ENCODE peak calls at places on chromosomes 4 and X, in four cellular contexts. One of them, this sample, is unnamed. For H3K4me1, the result is how much of the 10 kb centered on the place peaks cover.

GRCh38 chr4:88227734-88228133 is 56.6 kb downstream of the PPM1K start:
- DNase-seq in left lung: no peak
- DNase-seq in lower lobe of right lung: no peak
- DNase-seq in heart right ventricle: no peak
- DNase-seq in this sample: no peak

GRCh38 chrX:24294619-24295018 is 19.2 kb downstream of the SUPT20HL2 start:
- DNase-seq in left lung: no peak
- DNase-seq in lower lobe of right lung: no peak
- DNase-seq in heart right ventricle: no peak
- DNase-seq in this sample: peak

GRCh38 chr4:89657931-89658700 is 178.8 kb downstream of the SNCA start:
- DNase-seq in left lung: no peak
- DNase-seq in lower lobe of right lung: no peak
- DNase-seq in heart right ventricle: no peak
- DNase-seq in this sample: no peak

GRCh38 chrX:940691-941090 is 271.8 kb downstream of the CRLF2 start:
- DNase-seq in left lung: no peak
- DNase-seq in lower lobe of right lung: no peak
- DNase-seq in heart right ventricle: no peak
- DNase-seq in this sample: no peak

GRCh38 chr4:110195561-110196205 is 2.7 kb downstream of the ELOVL6 start:
- DNase-seq in left lung: no peak
- DNase-seq in lower lobe of right lung: no peak
- DNase-seq in heart right ventricle: no peak
- DNase-seq in this sample: no peak

GRCh38 chrX:108464604-108465003 is 25.0 kb downstream of the COL4A5 start:
- DNase-seq in left lung: no peak
- DNase-seq in lower lobe of right lung: no peak
- DNase-seq in heart right ventricle: no peak
- DNase-seq in this sample: no peak

GRCh38 chr4:57077550-57078311 is 32.5 kb downstream of the IGFBP7 start:
- DNase-seq in left lung: no peak
- DNase-seq in lower lobe of right lung: no peak
- DNase-seq in heart right ventricle: no peak
- DNase-seq in this sample: no peak

GRCh38 chrX:106874075-106874474 is 29.1 kb downstream of the RIPPLY1 start:
- DNase-seq in left lung: no peak
- DNase-seq in lower lobe of right lung: no peak
- DNase-seq in heart right ventricle: no peak
- DNase-seq in this sample: no peak

GRCh38 chr4:13953083-13953482 is 325.6 kb upstream of the BOD1L1 start:
- DNase-seq in left lung: no peak
- DNase-seq in lower lobe of right lung: no peak
- DNase-seq in heart right ventricle: no peak
- DNase-seq in this sample: no peak

GRCh38 chr4:180710643-180711337 is 1532.4 kb upstream of the TENM3 start:
- DNase-seq in left lung: no peak
- DNase-seq in lower lobe of right lung: no peak
- DNase-seq in heart right ventricle: no peak
- DNase-seq in this sample: no peak

DNA sequence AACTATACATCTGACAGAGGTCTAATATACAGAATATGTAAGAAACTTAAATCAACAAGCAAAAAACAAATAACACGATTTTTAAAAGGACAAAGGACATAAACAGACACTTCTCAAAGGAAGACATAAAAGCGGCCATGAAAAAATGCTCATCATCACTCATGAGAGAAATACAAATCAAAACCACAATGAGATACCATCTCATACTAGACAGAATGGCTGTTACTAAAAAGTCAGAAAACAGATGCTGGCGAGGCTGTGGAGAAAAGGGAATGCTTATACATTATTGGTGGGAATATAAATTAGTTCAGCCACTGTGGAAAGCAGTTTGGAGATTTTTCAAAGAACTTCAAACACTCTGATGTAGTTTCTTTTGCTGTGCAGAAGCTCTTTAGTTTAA is 33.5 kb downstream of the FAM241A start:
- DNase-seq in left lung: no peak
- DNase-seq in lower lobe of right lung: no peak
- DNase-seq in heart right ventricle: no peak
- DNase-seq in this sample: no peak
- H3K4me1 ChIP-seq in left lung: under half
- H3K4me1 ChIP-seq in lower lobe of right lung: under half
- H3K4me1 ChIP-seq in heart right ventricle: under half
- H3K4me1 ChIP-seq in this sample: under half

GRCh38 chr4:74447636-74448233 is 2.8 kb downstream of the AREG start:
- DNase-seq in left lung: no peak
- DNase-seq in lower lobe of right lung: no peak
- DNase-seq in heart right ventricle: no peak
- DNase-seq in this sample: no peak

GRCh38 chr4:74444891-74445642 is at the start of gene AREG:
- DNase-seq in left lung: peak
- DNase-seq in lower lobe of right lung: peak
- DNase-seq in heart right ventricle: peak
- DNase-seq in this sample: peak

GRCh38 chr4:74449571-74450297 is 4.8 kb downstream of the AREG start:
- DNase-seq in left lung: no peak
- DNase-seq in lower lobe of right lung: no peak
- DNase-seq in heart right ventricle: no peak
- DNase-seq in this sample: no peak

GRCh38 chr4:74446896-74447295 is 2.0 kb downstream of the AREG start:
- DNase-seq in left lung: no peak
- DNase-seq in lower lobe of right lung: no peak
- DNase-seq in heart right ventricle: no peak
- DNase-seq in this sample: no peak

DNA sequence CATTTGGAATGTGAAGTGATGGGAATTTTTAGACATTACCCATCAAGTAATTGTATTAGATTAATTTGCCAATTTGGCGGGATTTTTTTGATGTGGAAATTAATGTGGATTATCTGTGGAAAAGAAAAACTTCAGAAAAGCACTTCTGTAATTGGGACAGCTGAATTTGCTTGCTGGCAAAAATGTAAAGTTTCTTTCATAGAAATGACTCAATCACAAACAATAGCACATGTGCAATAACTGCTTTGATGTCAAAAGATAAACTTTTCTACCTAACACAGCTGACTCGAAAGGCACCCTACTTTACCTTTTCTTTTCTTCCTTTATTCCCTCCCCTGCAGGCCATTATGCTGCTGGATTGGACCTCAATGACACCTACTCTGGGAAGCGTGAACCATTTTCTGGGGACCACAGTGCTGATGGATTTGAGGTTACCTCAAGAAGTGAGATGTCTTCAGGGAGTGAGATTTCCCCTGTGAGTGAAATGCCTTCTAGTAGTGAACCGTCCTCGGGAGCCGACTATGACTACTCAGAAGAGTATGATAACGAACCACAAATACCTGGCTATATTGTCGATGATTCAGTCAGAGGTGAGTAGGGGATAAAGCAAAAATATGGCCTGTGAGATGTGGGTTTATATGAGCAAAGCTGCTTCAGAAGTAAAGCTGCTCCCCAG is 1.4 kb downstream of the AREG start:
- DNase-seq in left lung: no peak
- DNase-seq in lower lobe of right lung: no peak
- DNase-seq in heart right ventricle: no peak
- DNase-seq in this sample: no peak
- H3K27ac ChIP-seq in left lung: no peak
- H3K27ac ChIP-seq in lower lobe of right lung: no peak
- H3K27ac ChIP-seq in heart right ventricle: no peak
- H3K27ac ChIP-seq in this sample: no peak

GRCh38 chrX:139795196-139795595 is 87.2 kb upstream of the MCF2 start:
- DNase-seq in left lung: no peak
- DNase-seq in lower lobe of right lung: no peak
- DNase-seq in heart right ventricle: no peak
- DNase-seq in this sample: no peak
- H3K4me3 ChIP-seq in left lung: no peak
- H3K4me3 ChIP-seq in lower lobe of right lung: no peak
- H3K4me3 ChIP-seq in heart right ventricle: no peak
- H3K4me3 ChIP-seq in this sample: no peak

GRCh38 chr4:124083706-124084105 is 628.8 kb downstream of the ANKRD50 start:
- DNase-seq in left lung: no peak
- DNase-seq in lower lobe of right lung: no peak
- DNase-seq in heart right ventricle: no peak
- DNase-seq in this sample: no peak

DNA sequence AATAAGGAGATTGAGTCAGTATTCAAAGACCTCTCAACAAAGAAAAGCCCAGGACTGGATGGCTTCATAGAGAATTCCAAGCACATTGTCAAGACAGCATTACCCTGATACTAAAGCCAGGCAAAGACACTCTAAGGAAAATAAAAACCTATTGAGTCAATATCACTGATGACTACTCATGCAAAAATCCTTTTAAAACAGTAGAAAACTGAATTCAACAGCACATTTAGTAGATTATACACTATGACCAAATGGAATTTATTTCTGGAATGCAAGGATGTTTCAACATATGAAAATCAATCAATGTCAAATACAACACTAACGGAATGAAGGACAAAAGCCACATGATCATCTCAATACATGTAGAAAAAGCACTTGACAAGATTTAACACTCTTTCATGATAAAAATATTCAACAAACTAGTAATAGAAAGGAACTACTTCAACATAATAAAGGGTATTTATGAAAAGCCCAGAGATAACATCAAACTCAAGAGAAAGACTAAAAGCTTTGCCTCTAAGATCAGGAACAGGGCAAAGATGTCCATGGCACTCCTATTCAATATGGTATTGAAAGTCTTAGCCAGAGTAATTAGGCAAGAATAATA is 633.3 kb downstream of the ANKRD50 start:
- DNase-seq in left lung: no peak
- DNase-seq in lower lobe of right lung: no peak
- DNase-seq in heart right ventricle: no peak
- DNase-seq in this sample: no peak
- H3K4me1 ChIP-seq in left lung: under half
- H3K4me1 ChIP-seq in lower lobe of right lung: under half
- H3K4me1 ChIP-seq in heart right ventricle: under half
- H3K4me1 ChIP-seq in this sample: under half

DNA sequence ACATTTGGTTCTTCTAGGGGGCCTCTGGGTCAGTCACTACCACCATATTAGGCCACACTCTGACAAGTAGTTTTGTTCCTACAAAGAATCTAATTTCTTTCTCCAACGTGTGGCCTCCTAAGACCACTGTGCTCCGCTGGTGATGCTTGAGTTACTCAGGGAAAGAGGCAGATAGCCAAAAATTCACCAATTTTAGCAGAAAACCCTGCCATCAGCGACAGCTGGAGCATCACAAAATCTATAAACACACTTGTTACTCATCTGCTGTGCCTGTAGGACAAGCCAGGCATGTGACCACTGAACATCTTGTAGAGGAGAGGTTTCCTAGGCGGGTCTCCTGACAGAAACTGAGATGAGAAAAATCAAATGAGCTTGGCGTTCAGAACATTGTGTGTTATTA is 105.4 kb downstream of the SYNPO2 start:
- DNase-seq in left lung: no peak
- DNase-seq in lower lobe of right lung: no peak
- DNase-seq in heart right ventricle: no peak
- DNase-seq in this sample: no peak
- H3K27ac ChIP-seq in left lung: no peak
- H3K27ac ChIP-seq in lower lobe of right lung: no peak
- H3K27ac ChIP-seq in heart right ventricle: peak
- H3K27ac ChIP-seq in this sample: peak

GRCh38 chr4:111204807-111205206 is 581.9 kb upstream of the PITX2 start:
- DNase-seq in left lung: no peak
- DNase-seq in lower lobe of right lung: no peak
- DNase-seq in heart right ventricle: no peak
- DNase-seq in this sample: no peak
- H3K4me3 ChIP-seq in left lung: no peak
- H3K4me3 ChIP-seq in lower lobe of right lung: no peak
- H3K4me3 ChIP-seq in heart right ventricle: no peak
- H3K4me3 ChIP-seq in this sample: no peak

GRCh38 chr4:113637823-113638691 is 123.5 kb downstream of the CAMK2D start:
- DNase-seq in left lung: no peak
- DNase-seq in lower lobe of right lung: no peak
- DNase-seq in heart right ventricle: no peak
- DNase-seq in this sample: no peak

GRCh38 chr4:113635739-113636437 is 125.7 kb downstream of the CAMK2D start:
- DNase-seq in left lung: no peak
- DNase-seq in lower lobe of right lung: no peak
- DNase-seq in heart right ventricle: no peak
- DNase-seq in this sample: no peak

GRCh38 chr4:113636438-113636818 is 125.1 kb downstream of the CAMK2D start:
- DNase-seq in left lung: no peak
- DNase-seq in lower lobe of right lung: no peak
- DNase-seq in heart right ventricle: no peak
- DNase-seq in this sample: no peak

GRCh38 chr4:113637363-113637762 is 124.2 kb downstream of the CAMK2D start:
- DNase-seq in left lung: no peak
- DNase-seq in lower lobe of right lung: no peak
- DNase-seq in heart right ventricle: no peak
- DNase-seq in this sample: no peak

DNA sequence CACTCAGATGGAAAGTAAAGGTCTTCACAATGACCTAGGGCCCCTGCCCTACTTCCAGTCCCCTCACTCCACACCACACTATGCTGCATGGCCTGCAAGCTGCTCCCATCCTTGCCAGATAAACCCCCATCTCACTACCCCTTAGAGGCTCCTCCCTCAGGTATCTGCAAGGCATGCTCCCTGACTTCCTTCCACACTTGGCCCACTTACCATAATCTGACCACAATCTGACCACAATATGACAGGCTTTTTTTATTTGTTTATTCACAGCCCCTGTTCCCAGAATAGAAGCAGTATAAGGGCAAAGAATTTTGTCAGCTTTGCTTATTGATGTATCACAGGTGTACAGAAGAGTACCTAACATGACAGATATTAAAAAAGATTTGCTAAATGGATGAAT is 124.7 kb downstream of the CAMK2D start:
- DNase-seq in left lung: no peak
- DNase-seq in lower lobe of right lung: no peak
- DNase-seq in heart right ventricle: no peak
- DNase-seq in this sample: no peak
- H3K4me1 ChIP-seq in left lung: under half
- H3K4me1 ChIP-seq in lower lobe of right lung: half or more
- H3K4me1 ChIP-seq in heart right ventricle: under half
- H3K4me1 ChIP-seq in this sample: under half

GRCh38 chr4:38203609-38204008 is 243.4 kb downstream of the PTTG2 start:
- DNase-seq in left lung: no peak
- DNase-seq in lower lobe of right lung: no peak
- DNase-seq in heart right ventricle: no peak
- DNase-seq in this sample: no peak

GRCh38 chr4:38207110-38207457 is 246.9 kb downstream of the PTTG2 start:
- DNase-seq in left lung: no peak
- DNase-seq in lower lobe of right lung: no peak
- DNase-seq in heart right ventricle: no peak
- DNase-seq in this sample: no peak

GRCh38 chr4:38209654-38210053 is 249.5 kb downstream of the PTTG2 start:
- DNase-seq in left lung: no peak
- DNase-seq in lower lobe of right lung: no peak
- DNase-seq in heart right ventricle: no peak
- DNase-seq in this sample: no peak

GRCh38 chr4:38202223-38202622 is 242.0 kb downstream of the PTTG2 start:
- DNase-seq in left lung: no peak
- DNase-seq in lower lobe of right lung: no peak
- DNase-seq in heart right ventricle: no peak
- DNase-seq in this sample: no peak

GRCh38 chr4:38204317-38205060 is 244.3 kb downstream of the PTTG2 start:
- DNase-seq in left lung: no peak
- DNase-seq in lower lobe of right lung: no peak
- DNase-seq in heart right ventricle: no peak
- DNase-seq in this sample: no peak
- H3K27ac ChIP-seq in left lung: no peak
- H3K27ac ChIP-seq in lower lobe of right lung: no peak
- H3K27ac ChIP-seq in heart right ventricle: no peak
- H3K27ac ChIP-seq in this sample: peak

This sample was measured in aorta.